ENCODE peak calls at places on chromosome 13, in seven cellular contexts. D is activated CD4-positive, alpha-beta T cell treated with anti-CD3 and anti-CD28 coated beads for 1 hour; T is Peyer's patch; A is mammary epithelial cell; Z is tibial nerve; Y is SW 1271; J is endodermal cell. Q is an unnamed sample.

GRCh38 chr13:33676045-33676699 is 141.8 kb upstream of the RFC3 start:
- DNase-seq in Z (no peak), D (no peak), Y (no peak), J (no peak), T (no peak), A (no peak), Q (no peak)

GRCh38 chr13:92390217-92390616 is 836.4 kb upstream of the GPC6 start:
- DNase-seq in Z (no peak), J (no peak), Y (no peak), A (no peak), T (no peak), D (no peak), Q (no peak)

GRCh38 chr13:109784590-109785140 is 1.7 kb downstream of the IRS2 start:
- DNase-seq in T (peak), Z (peak), D (no peak), J (peak), A (peak), Y (peak), Q (peak)

GRCh38 chr13:66180806-66181205 is 1049.3 kb downstream of the PCDH9 start:
- DNase-seq in A (no peak), Y (no peak), T (no peak), D (no peak), Z (no peak), J (no peak), Q (no peak)

GRCh38 chr13:112722433-112723250 is 32.8 kb downstream of the ATP11A start:
- DNase-seq in Z (no peak), J (peak), Y (peak), T (peak), D (no peak), A (peak), Q (no peak)

GRCh38 chr13:97205971-97206370 is 16.2 kb upstream of the MBNL2 start:
- DNase-seq in J (no peak), D (no peak), A (peak), Y (no peak), T (no peak), Z (no peak), Q (no peak)

GRCh38 chr13:29543230-29544215 is 52.0 kb downstream of the SLC7A1 start:
- DNase-seq in T (peak), A (peak), Z (no peak), Y (no peak), D (no peak), J (peak), Q (no peak)

GRCh38 chr13:30679483-30680330 is 55.6 kb upstream of the ALOX5AP start:
- DNase-seq in T (no peak), Y (peak), A (no peak), D (no peak), Z (no peak), J (peak), Q (peak)

GRCh38 chr13:51330741-51331140 is 8.8 kb upstream of the SERPINE3 start:
- DNase-seq in Y (no peak), Z (no peak), A (peak), J (no peak), D (no peak), T (no peak), Q (no peak)

GRCh38 chr13:93889430-93889829 is 590.1 kb downstream of the DCT start:
- DNase-seq in J (no peak), Z (no peak), D (no peak), T (no peak), Y (no peak), A (no peak), Q (no peak)

GRCh38 chr13:113275387-113275786 is 21.7 kb upstream of the LAMP1 start:
- DNase-seq in T (peak), Z (no peak), Y (no peak), D (no peak), A (peak), J (peak), Q (peak)

GRCh38 chr13:51840917-51841316 is 4.1 kb downstream of the TMEM272 start:
- DNase-seq in T (no peak), Y (no peak), A (no peak), D (no peak), J (peak), Z (no peak), Q (no peak)

GRCh38 chr13:45219123-45219891 is 18.5 kb upstream of the KCTD4 start:
- DNase-seq in J (no peak), Y (peak), T (no peak), D (no peak), Z (no peak), A (no peak), Q (no peak)

GRCh38 chr13:78680064-78680463 is 21.1 kb upstream of the OBI1 start:
- DNase-seq in A (no peak), D (no peak), T (no peak), J (no peak), Y (no peak), Z (no peak), Q (no peak)

GRCh38 chr13:107324416-107325204 is 756.7 kb upstream of the ARGLU1 start:
- DNase-seq in T (no peak), J (no peak), Y (no peak), D (no peak), A (no peak), Z (no peak), Q (no peak)

GRCh38 chr13:110509478-110509926 is 52.0 kb downstream of the RAB20 start:
- DNase-seq in A (no peak), J (no peak), Y (no peak), Z (no peak), D (no peak), T (no peak), Q (no peak)

GRCh38 chr13:98223741-98224140 is 46.7 kb upstream of the RNF113B start:
- DNase-seq in D (no peak), T (no peak), A (no peak), Z (no peak), Y (no peak), J (no peak), Q (no peak)

GRCh38 chr13:102892504-102892903 is 46.7 kb downstream of the ERCC5 start:
- DNase-seq in Z (no peak), T (no peak), A (no peak), Y (no peak), D (no peak), J (no peak), Q (no peak)

GRCh38 chr13:37138917-37139316 is 33.5 kb upstream of the CSNK1A1L start:
- DNase-seq in J (no peak), T (no peak), A (no peak), D (no peak), Y (no peak), Z (no peak), Q (no peak)

GRCh38 chr13:98959775-98960325 is 18.0 kb downstream of the DOCK9 start:
- DNase-seq in A (no peak), D (no peak), T (no peak), J (no peak), Y (no peak), Z (no peak), Q (no peak)

GRCh38 chr13:73938375-73939070 is 195.7 kb downstream of the KLF12 start:
- DNase-seq in Y (peak), A (peak), D (no peak), J (peak), T (no peak), Z (no peak), Q (no peak)

GRCh38 chr13:20231839-20232555 is at the start of gene GJB6:
- DNase-seq in A (peak), J (peak), Z (no peak), Y (no peak), T (no peak), D (no peak), Q (no peak)

Q was measured in central memory CD4-positive, alpha-beta T cell.